ENCODE peak calls at places on chromosomes 16 and 17, in ten cellular contexts. G, A, X, L, P, Z, Q, W, M and U are unnamed samples.

GRCh38 chr16:56700631-56701030 is 18.4 kb downstream of the MT1X start:
- DNase-seq in G (no peak), A (no peak), X (no peak), L (no peak), P (no peak), Z (no peak), Q (no peak), W (no peak), M (no peak), U (no peak)

GRCh38 chr17:47850692-47851573 is at the start of gene SP6:
- DNase-seq in G (peak; percentile 57), A (peak; percentile 54), X (peak; percentile 36), L (peak; percentile 24), P (peak; percentile 59), Z (no peak), Q (peak; percentile 77), W (peak; percentile 72), M (peak; percentile 94), U (no peak)

GRCh38 chr17:53191878-53192277 is 630.8 kb upstream of the KIF2B start:
- DNase-seq in G (no peak), A (no peak), X (no peak), L (no peak), P (no peak), Z (no peak), Q (no peak), W (no peak), M (no peak), U (no peak)

GRCh38 chr16:28910046-28911031 is 14.7 kb downstream of the RABEP2 start:
- DNase-seq in G (no peak), A (no peak), X (no peak), L (no peak), P (no peak), Z (no peak), Q (no peak), W (no peak), M (no peak), U (no peak)

GRCh38 chr17:73878923-73879322 is 234.7 kb upstream of the SDK2 start:
- DNase-seq in G (no peak), A (no peak), X (no peak), L (no peak), P (no peak), Z (no peak), Q (no peak), W (no peak), M (no peak), U (no peak)

GRCh38 chr16:27974896-27975540 is 88.5 kb downstream of the GSG1L start:
- DNase-seq in G (no peak), A (no peak), X (no peak), L (no peak), P (no peak), Z (no peak), Q (no peak), W (no peak), M (no peak), U (no peak)

GRCh38 chr16:22189473-22190168 is 16.5 kb upstream of the EEF2K start:
- DNase-seq in G (peak; percentile 80), A (peak; percentile 97), X (peak; percentile 76), L (peak; percentile 44), P (peak; percentile 34), Z (no peak), Q (peak; percentile 81), W (peak; percentile 15), M (peak; percentile 87), U (no peak)

GRCh38 chr17:52120465-52120864 is 38.0 kb downstream of the CA10 start:
- DNase-seq in G (no peak), A (no peak), X (no peak), L (no peak), P (no peak), Z (no peak), Q (no peak), W (no peak), M (no peak), U (no peak)

GRCh38 chr17:80101160-80101945 is at the start of gene GAA:
- DNase-seq in G (peak; percentile 89), A (peak; percentile 90), X (peak; percentile 81), L (peak; percentile 66), P (peak; percentile 78), Z (peak; percentile 28), Q (peak; percentile 96), W (peak; percentile 95), M (peak; percentile 95), U (no peak)

DNA sequence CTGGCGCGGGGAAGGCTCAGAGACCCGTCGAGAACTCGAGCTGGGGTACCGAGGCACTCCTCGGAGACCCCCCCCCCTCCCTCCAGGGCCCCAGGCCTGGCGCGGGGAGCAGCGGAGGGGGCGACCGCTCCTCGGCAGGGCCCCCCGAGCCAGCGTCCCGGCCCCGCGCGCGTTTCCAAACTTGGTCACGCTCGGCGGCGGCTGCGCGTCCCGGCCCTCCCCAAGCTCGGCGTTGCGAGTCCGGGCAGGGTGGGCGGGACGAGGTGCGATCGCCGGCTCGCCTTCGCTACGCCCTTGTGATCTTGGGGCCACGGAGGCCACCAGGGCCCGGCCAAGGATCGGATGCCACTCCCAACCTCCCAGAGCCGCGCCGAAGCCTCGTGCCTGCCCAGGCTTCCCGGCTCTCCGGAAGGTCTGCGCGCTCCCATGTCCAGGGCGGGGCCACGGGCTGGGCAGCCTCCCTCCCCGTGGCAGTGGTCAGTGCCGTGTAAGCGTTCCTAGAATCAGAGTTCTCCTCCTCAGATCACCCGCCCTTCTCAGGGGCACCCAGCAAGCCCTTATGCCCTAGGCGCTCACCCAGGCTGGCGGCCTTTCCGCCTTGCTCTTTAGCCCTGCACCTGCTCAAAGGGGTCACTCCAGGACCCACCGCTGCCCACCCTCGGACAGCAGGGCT is 12.0 kb upstream of the MRPS23 start:
- DNase-seq in G (peak; percentile 73), A (no peak), X (peak; percentile 59), L (no peak), P (peak; percentile 62), Z (no peak), Q (peak; percentile 89), W (peak; percentile 53), M (peak; percentile 95), U (no peak)
- H3K4me3 ChIP-seq in G (peak overlapping the region; percentile 55), A (no peak overlapping the region), X (peak overlapping the region; percentile 56), L (peak overlapping the region; percentile 20), P (peak overlapping the region; percentile 21), Z (peak overlapping the region; percentile 38), Q (peak overlapping the region; percentile 48), W (peak overlapping the region; percentile 57), M (peak overlapping the region; percentile 61), U (peak overlapping the region; percentile 39)

GRCh38 chr17:35086931-35087573 is 23.5 kb upstream of the RFFL start:
- DNase-seq in G (no peak), A (no peak), X (no peak), L (no peak), P (no peak), Z (no peak), Q (no peak), W (no peak), M (no peak), U (no peak)

GRCh38 chr17:35088911-35089845 is 25.7 kb upstream of the RFFL start:
- DNase-seq in G (peak; percentile 91), A (peak; percentile 88), X (peak; percentile 85), L (peak; percentile 73), P (peak; percentile 76), Z (no peak), Q (peak; percentile 96), W (peak; percentile 96), M (peak; percentile 95), U (no peak)

GRCh38 chr17:35087731-35088646 is 24.5 kb upstream of the RFFL start:
- DNase-seq in G (peak; percentile 45), A (peak; percentile 32), X (peak; percentile 43), L (peak; percentile 53), P (peak; percentile 24), Z (no peak), Q (peak; percentile 83), W (peak; percentile 83), M (peak; percentile 84), U (no peak)

GRCh38 chr17:35088647-35088910 is 25.1 kb upstream of the RFFL start:
- DNase-seq in G (peak; percentile 46), A (no peak), X (no peak), L (no peak), P (no peak), Z (no peak), Q (no peak), W (no peak), M (no peak), U (no peak)

DNA sequence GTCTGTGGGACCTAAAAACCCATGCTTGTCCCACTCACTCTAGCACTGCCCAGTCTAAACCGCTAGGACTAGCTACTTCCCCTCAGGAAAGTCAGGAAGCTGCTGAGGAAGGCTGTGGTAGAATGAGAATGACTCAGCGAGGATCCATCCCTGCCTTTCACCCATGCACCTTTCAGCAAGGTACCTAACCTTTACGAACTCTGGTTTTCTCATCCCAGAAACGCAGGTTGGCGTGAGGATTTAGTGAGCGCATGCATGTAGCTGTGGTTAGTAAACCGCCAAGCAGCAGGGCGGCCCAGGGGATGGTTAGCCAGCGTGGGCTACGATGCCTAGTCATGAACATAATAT is 26.3 kb upstream of the RFFL start:
- DNase-seq in G (no peak), A (no peak), X (peak; percentile 10), L (peak; percentile 32), P (peak; percentile 27), Z (no peak), Q (peak; percentile 59), W (peak; percentile 24), M (no peak), U (no peak)
- H3K4me3 ChIP-seq in G (peak overlapping the region; percentile 84), A (peak overlapping the region; percentile 76), X (peak overlapping the region; percentile 95), L (no peak overlapping the region), P (peak overlapping the region; percentile 37), Z (peak overlapping the region; percentile 55), Q (peak overlapping the region; percentile 62), W (peak overlapping the region; percentile 72), M (peak overlapping the region; percentile 67), U (no peak overlapping the region)

GRCh38 chr17:6186998-6187397 is 116.8 kb downstream of the WSCD1 start:
- DNase-seq in G (no peak), A (no peak), X (no peak), L (no peak), P (no peak), Z (no peak), Q (no peak), W (no peak), M (no peak), U (no peak)
- H3K4me3 ChIP-seq in G (no peak overlapping the region), A (no peak overlapping the region), X (no peak overlapping the region), L (no peak overlapping the region), P (no peak overlapping the region), Z (no peak overlapping the region), Q (no peak overlapping the region), W (no peak overlapping the region), M (no peak overlapping the region), U (no peak overlapping the region)

GRCh38 chr16:3960049-3960809 is 79.7 kb upstream of the CREBBP start:
- DNase-seq in G (no peak), A (no peak), X (no peak), L (no peak), P (no peak), Z (no peak), Q (no peak), W (peak; percentile 78), M (peak; percentile 22), U (no peak)
- H3K4me3 ChIP-seq in G (peak overlapping the region; percentile 38), A (no peak overlapping the region), X (peak overlapping the region; percentile 38), L (peak overlapping the region; percentile 34), P (peak overlapping the region; percentile 40), Z (no peak overlapping the region), Q (peak overlapping the region; percentile 56), W (peak overlapping the region; percentile 80), M (peak overlapping the region; percentile 77), U (peak overlapping the region; percentile 45)